ENCODE peak calls at places on chromosome X, in five cellular contexts. One of them, this sample, is unnamed.

GRCh38 chrX:64151911-64152310 is 53.6 kb downstream of the AMER1 start:
- DNase-seq in kidney glomerular epithelial cell: no peak
- DNase-seq in fibroblast of pulmonary artery: no peak
- DNase-seq in cardiac muscle cell: no peak
- DNase-seq in KBM-7: no peak
- DNase-seq in this sample: no peak

GRCh38 chrX:40099046-40099968 is 1.5 kb upstream of the BCOR start:
- DNase-seq in kidney glomerular epithelial cell: no peak
- DNase-seq in fibroblast of pulmonary artery: no peak
- DNase-seq in cardiac muscle cell: peak; percentile 71
- DNase-seq in KBM-7: peak; percentile 68
- DNase-seq in this sample: peak; percentile 94

GRCh38 chrX:44011505-44011904 is 38.3 kb upstream of the NDP start:
- DNase-seq in kidney glomerular epithelial cell: no peak
- DNase-seq in fibroblast of pulmonary artery: no peak
- DNase-seq in cardiac muscle cell: no peak
- DNase-seq in KBM-7: peak; percentile 77
- DNase-seq in this sample: no peak

GRCh38 chrX:152157042-152157441 is 18.7 kb upstream of the MAGEA10 start:
- DNase-seq in kidney glomerular epithelial cell: no peak
- DNase-seq in fibroblast of pulmonary artery: no peak
- DNase-seq in cardiac muscle cell: peak; percentile 35
- DNase-seq in KBM-7: no peak
- DNase-seq in this sample: no peak

GRCh38 chrX:66150188-66150587 is 13.9 kb upstream of the HEPH start:
- DNase-seq in kidney glomerular epithelial cell: no peak
- DNase-seq in fibroblast of pulmonary artery: peak; percentile 6
- DNase-seq in cardiac muscle cell: no peak
- DNase-seq in KBM-7: no peak
- DNase-seq in this sample: no peak

GRCh38 chrX:21798677-21799219 is 40.7 kb upstream of the MBTPS2 start:
- DNase-seq in kidney glomerular epithelial cell: peak; percentile 75
- DNase-seq in fibroblast of pulmonary artery: peak; percentile 40
- DNase-seq in cardiac muscle cell: no peak
- DNase-seq in KBM-7: no peak
- DNase-seq in this sample: no peak

GRCh38 chrX:20067709-20068315 is 48.9 kb downstream of the MAP7D2 start:
- DNase-seq in kidney glomerular epithelial cell: peak; percentile 25
- DNase-seq in fibroblast of pulmonary artery: peak; percentile 75
- DNase-seq in cardiac muscle cell: no peak
- DNase-seq in KBM-7: peak; percentile 27
- DNase-seq in this sample: peak; percentile 80

GRCh38 chrX:2325076-2325784 is 175.5 kb downstream of the DHRSX start:
- DNase-seq in kidney glomerular epithelial cell: no peak
- DNase-seq in fibroblast of pulmonary artery: peak; percentile 59
- DNase-seq in cardiac muscle cell: no peak
- DNase-seq in KBM-7: no peak
- DNase-seq in this sample: no peak

GRCh38 chrX:76253432-76253831 is 80.6 kb downstream of the PBDC1 start:
- DNase-seq in kidney glomerular epithelial cell: peak; percentile 0
- DNase-seq in fibroblast of pulmonary artery: peak; percentile 55
- DNase-seq in cardiac muscle cell: peak; percentile 43
- DNase-seq in KBM-7: peak; percentile 58
- DNase-seq in this sample: peak; percentile 88

GRCh38 chrX:151370906-151371305 is 26.1 kb upstream of the VMA21 start:
- DNase-seq in kidney glomerular epithelial cell: no peak
- DNase-seq in fibroblast of pulmonary artery: peak; percentile 2
- DNase-seq in cardiac muscle cell: peak; percentile 8
- DNase-seq in KBM-7: no peak
- DNase-seq in this sample: no peak

GRCh38 chrX:47384502-47384901 is 14.1 kb downstream of the ZNF157 start:
- DNase-seq in kidney glomerular epithelial cell: peak; percentile 11
- DNase-seq in fibroblast of pulmonary artery: peak; percentile 72
- DNase-seq in cardiac muscle cell: peak; percentile 82
- DNase-seq in KBM-7: peak; percentile 76
- DNase-seq in this sample: peak; percentile 91